ENCODE peak calls at places on chromosome 3, in five cellular contexts. N is cardiac muscle cell, U is anterior cingulate cortex, F is RWPE1, I is KG1. P is an unnamed sample.

GRCh38 chr3:166462876-166463275 is 625.7 kb upstream of the BCHE start:
- DNase-seq in F (no peak), N (no peak), U (no peak), I (no peak), P (no peak)

GRCh38 chr3:13484861-13485590 is 4.9 kb downstream of the HDAC11 start:
- DNase-seq in N (peak; percentile 89), U (no peak), I (no peak), F (peak; percentile 54), P (no peak)

GRCh38 chr3:119018690-119019463 is 15.8 kb downstream of the IGSF11 start:
- DNase-seq in I (no peak), N (no peak), F (no peak), U (no peak), P (no peak)

GRCh38 chr3:171459942-171460225 is 321 bp downstream of the TNIK start:
- DNase-seq in F (peak; percentile 23), U (no peak), N (no peak), I (no peak), P (no peak)

GRCh38 chr3:12833226-12834161 is 7.9 kb downstream of the RPL32 start:
- DNase-seq in N (no peak), I (no peak), F (no peak), U (no peak), P (no peak)

GRCh38 chr3:43378066-43378935 is 92.0 kb downstream of the SNRK start:
- DNase-seq in I (peak; percentile 33), F (peak; percentile 26), N (peak; percentile 45), U (no peak), P (peak; percentile 33)

GRCh38 chr3:149609595-149609994 is 48.2 kb downstream of the WWTR1 start:
- DNase-seq in N (no peak), U (no peak), I (no peak), F (no peak), P (no peak)

GRCh38 chr3:168071535-168071934 is 24.2 kb downstream of the GOLIM4 start:
- DNase-seq in F (peak; percentile 78), N (no peak), U (no peak), I (no peak), P (no peak)

GRCh38 chr3:81483046-81483445 is 278.4 kb downstream of the GBE1 start:
- DNase-seq in U (no peak), I (no peak), N (no peak), F (no peak), P (no peak)